ENCODE peak calls at places on chromosomes 7 and 10, in nine cellular contexts. O is prostate gland; J is neural progenitor cell; R is CD4-positive, alpha-beta memory T cell; M is CD8-positive, alpha-beta T cell; K is HCT116; X is psoas muscle; L is breast epithelium; V is T-helper 17 cell. C is an unnamed sample. For H3K9me3, the result is how much of the 10 kb centered on the place peaks cover.

GRCh38 chr7:90613088-90613498 is 17.0 kb downstream of the CDK14 start:
- DNase-seq in L (no peak), M (no peak), K (no peak), O (no peak), R (no peak), J (no peak), X (no peak), V (no peak), C (no peak)

GRCh38 chr7:45212606-45213005 is 55.0 kb downstream of the RAMP3 start:
- DNase-seq in L (no peak), V (no peak), O (no peak), X (peak), J (no peak), R (no peak), K (no peak), M (no peak), C (no peak)

GRCh38 chr10:77877461-77878344 is 48.9 kb downstream of the DLG5 start:
- DNase-seq in J (peak), O (no peak), R (peak), X (peak), M (peak), K (no peak), V (no peak), L (no peak), C (no peak)

GRCh38 chr7:88001744-88002530 is 67.9 kb downstream of the ADAM22 start:
- DNase-seq in J (no peak), V (no peak), R (no peak), K (no peak), L (no peak), M (no peak), O (no peak), X (no peak), C (no peak)

GRCh38 chr7:158060216-158060615 is 527.4 kb downstream of the PTPRN2 start:
- DNase-seq in X (no peak), R (no peak), K (no peak), V (no peak), L (peak), M (no peak), J (no peak), O (no peak), C (no peak)

GRCh38 chr10:104267721-104268690 is 978 bp upstream of the GSTO2 start:
- DNase-seq in O (no peak), R (no peak), X (no peak), K (no peak), L (no peak), M (no peak), V (no peak), J (no peak), C (no peak)

GRCh38 chr10:90813592-90814365 is 44.1 kb downstream of the HTR7 start:
- DNase-seq in O (peak), M (no peak), V (no peak), K (no peak), J (no peak), L (no peak), R (no peak), X (no peak), C (no peak)

GRCh38 chr7:19011212-19011611 is 106.2 kb downstream of the TWIST1 start:
- DNase-seq in M (no peak), O (no peak), V (no peak), J (no peak), L (no peak), K (no peak), R (no peak), X (no peak), C (no peak)

GRCh38 chr10:75407716-75408511 is 6.3 kb upstream of the ZNF503 start:
- DNase-seq in K (no peak), R (no peak), O (peak), L (no peak), M (no peak), J (peak), X (peak), V (no peak), C (peak)

GRCh38 chr7:37738338-37738737 is 54.8 kb downstream of the GPR141 start:
- DNase-seq in O (no peak), K (no peak), J (no peak), X (no peak), L (no peak), M (no peak), R (no peak), V (no peak), C (no peak)

GRCh38 chr7:132351858-132352539 is 224.3 kb downstream of the PLXNA4 start:
- DNase-seq in V (no peak), L (no peak), R (no peak), M (no peak), J (peak), X (no peak), O (no peak), K (no peak), C (no peak)

GRCh38 chr10:87817291-87817872 is 644 bp downstream of the ATAD1 start:
- DNase-seq in K (no peak), M (no peak), V (no peak), X (no peak), O (no peak), R (no peak), L (no peak), J (no peak), C (no peak)

GRCh38 chr10:17585001-17585400 is 32.2 kb downstream of the HACD1 start:
- DNase-seq in V (no peak), M (no peak), X (no peak), O (no peak), J (no peak), R (no peak), K (no peak), L (no peak), C (no peak)

GRCh38 chr7:74683799-74684198 is 26.3 kb downstream of the GTF2I start:
- DNase-seq in M (no peak), J (no peak), X (no peak), K (no peak), R (no peak), O (no peak), L (no peak), V (no peak), C (no peak)

GRCh38 chr7:150716368-150716767 is at the start of gene GIMAP1:
- DNase-seq in O (no peak), J (no peak), V (no peak), K (no peak), R (peak), L (no peak), M (peak), X (peak), C (no peak)

GRCh38 chr10:121988361-121989324 is at the start of gene TACC2:
- DNase-seq in O (no peak), L (no peak), J (no peak), X (peak), V (no peak), M (no peak), R (no peak), K (peak), C (no peak)

GRCh38 chr7:8162181-8162580 is 99.8 kb downstream of the ICA1 start:
- DNase-seq in X (no peak), K (no peak), V (no peak), O (no peak), J (no peak), L (no peak), R (no peak), M (no peak), C (no peak)

GRCh38 chr10:57849726-57850357 is 417.9 kb downstream of the IPMK start:
- DNase-seq in V (no peak), J (no peak), K (no peak), M (no peak), L (no peak), X (no peak), R (no peak), O (no peak), C (no peak)

GRCh38 chr10:47406870-47407648 is 23.0 kb upstream of the ZNF488 start:
- DNase-seq in V (no peak), M (no peak), J (no peak), O (no peak), K (peak), R (no peak), L (no peak), X (no peak), C (no peak)

GRCh38 chr10:11097686-11098085 is 80.0 kb downstream of the CELF2 start:
- DNase-seq in X (no peak), V (no peak), K (no peak), L (no peak), O (no peak), R (no peak), M (no peak), J (no peak), C (no peak)

GRCh38 chr10:4234661-4235060 is 449.7 kb upstream of the KLF6 start:
- DNase-seq in L (no peak), V (no peak), J (no peak), K (no peak), X (no peak), R (peak), M (peak), O (no peak), C (no peak)

GRCh38 chr10:108789911-108790310 is 1133.4 kb downstream of the XPNPEP1 start:
- DNase-seq in J (no peak), K (no peak), V (no peak), L (no peak), R (no peak), O (no peak), M (no peak), X (no peak), C (no peak)

GRCh38 chr10:94640562-94640961 is 43.0 kb upstream of the CYP2C18 start:
- DNase-seq in O (no peak), X (no peak), L (no peak), J (no peak), M (no peak), K (no peak), V (no peak), R (no peak), C (no peak)

GRCh38 chr7:148620749-148621372 is 30.3 kb downstream of the C7orf33 start:
- DNase-seq in X (no peak), R (no peak), O (no peak), J (no peak), M (no peak), V (no peak), K (peak), L (no peak), C (no peak)

GRCh38 chr10:111075577-111076185 is 1.1 kb upstream of the ADRA2A start:
- DNase-seq in L (no peak), M (no peak), J (no peak), X (no peak), K (no peak), O (no peak), V (no peak), R (no peak), C (no peak)

GRCh38 chr7:87961754-87962153 is 27.7 kb downstream of the ADAM22 start:
- DNase-seq in K (no peak), V (no peak), R (no peak), J (no peak), X (no peak), L (no peak), O (no peak), M (no peak), C (no peak)

GRCh38 chr10:110218627-110219026 is 11.2 kb downstream of the MXI1 start:
- DNase-seq in J (no peak), L (no peak), R (no peak), O (no peak), K (no peak), M (no peak), V (no peak), X (no peak), C (no peak)

GRCh38 chr10:110181451-110181850 is 26.0 kb upstream of the MXI1 start:
- DNase-seq in R (no peak), O (no peak), V (no peak), X (no peak), J (peak), L (no peak), K (no peak), M (no peak), C (no peak)

GRCh38 chr7:47720141-47720906 is 138.4 kb upstream of the TNS3 start:
- DNase-seq in K (no peak), O (no peak), R (no peak), L (no peak), V (no peak), X (peak), M (no peak), J (no peak), C (no peak)

GRCh38 chr10:6501931-6502330 is 78.1 kb downstream of the PRKCQ start:
- DNase-seq in J (no peak), R (no peak), L (no peak), M (no peak), K (no peak), V (no peak), X (no peak), O (no peak), C (no peak)

GRCh38 chr10:92574545-92575377 is 868 bp upstream of the IDE start:
- DNase-seq in V (no peak), J (peak), X (no peak), O (no peak), R (no peak), K (no peak), L (no peak), M (no peak), C (no peak)

GRCh38 chr10:78596556-78596955 is 472.2 kb upstream of the ZMIZ1 start:
- DNase-seq in O (no peak), V (no peak), K (no peak), L (no peak), J (no peak), M (no peak), X (no peak), R (no peak), C (no peak)

GRCh38 chr10:17503795-17504194 is 49.4 kb upstream of the ST8SIA6 start:
- DNase-seq in V (no peak), O (no peak), J (no peak), K (no peak), M (no peak), X (no peak), R (no peak), L (no peak), C (no peak)

GRCh38 chr7:155731375-155731774 is 80.9 kb downstream of the SHH start:
- DNase-seq in X (no peak), V (no peak), J (no peak), R (no peak), L (no peak), M (no peak), O (no peak), K (no peak), C (no peak)

GRCh38 chr10:88810196-88810961 is 7.8 kb downstream of the LIPM start:
- DNase-seq in X (no peak), J (peak), L (no peak), K (peak), O (peak), M (peak), V (no peak), R (peak), C (peak)

GRCh38 chr10:43962346-43963191 is 313.9 kb upstream of the ZNF32 start:
- DNase-seq in R (no peak), K (no peak), J (no peak), X (no peak), O (no peak), V (no peak), L (no peak), M (no peak), C (peak)

DNA sequence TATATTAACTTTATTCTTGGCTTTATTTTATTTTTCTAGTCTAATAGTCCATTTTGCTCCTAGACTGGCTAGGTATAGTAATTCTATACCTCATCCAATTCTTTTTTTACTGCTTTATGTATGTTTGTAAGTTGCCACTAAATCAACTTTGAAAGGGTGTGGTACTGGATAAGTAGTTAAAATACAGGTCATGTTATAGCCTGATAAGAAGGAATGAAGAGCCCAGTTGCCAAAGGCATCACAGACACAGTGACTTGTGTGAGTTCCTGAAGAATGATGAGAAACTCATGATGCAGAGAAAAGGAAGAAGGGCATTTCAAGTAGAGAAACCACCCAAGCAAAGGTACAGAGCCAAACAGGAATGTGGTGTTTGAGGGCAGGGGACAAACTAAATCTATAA is 27.3 kb downstream of the NAPEPLD start:
- DNase-seq in L (no peak), R (no peak), M (no peak), X (no peak), O (no peak), K (no peak), J (no peak), V (no peak), C (no peak)
- H3K9me3 ChIP-seq in L (under half), R (under half), M (under half), X (under half), O (under half), K (under half), J (under half), V (under half), C (under half)

GRCh38 chr7:68364871-68365625 is 1233.2 kb upstream of the AUTS2 start:
- DNase-seq in K (no peak), M (no peak), X (no peak), L (no peak), V (no peak), R (no peak), O (no peak), J (no peak), C (no peak)

DNA sequence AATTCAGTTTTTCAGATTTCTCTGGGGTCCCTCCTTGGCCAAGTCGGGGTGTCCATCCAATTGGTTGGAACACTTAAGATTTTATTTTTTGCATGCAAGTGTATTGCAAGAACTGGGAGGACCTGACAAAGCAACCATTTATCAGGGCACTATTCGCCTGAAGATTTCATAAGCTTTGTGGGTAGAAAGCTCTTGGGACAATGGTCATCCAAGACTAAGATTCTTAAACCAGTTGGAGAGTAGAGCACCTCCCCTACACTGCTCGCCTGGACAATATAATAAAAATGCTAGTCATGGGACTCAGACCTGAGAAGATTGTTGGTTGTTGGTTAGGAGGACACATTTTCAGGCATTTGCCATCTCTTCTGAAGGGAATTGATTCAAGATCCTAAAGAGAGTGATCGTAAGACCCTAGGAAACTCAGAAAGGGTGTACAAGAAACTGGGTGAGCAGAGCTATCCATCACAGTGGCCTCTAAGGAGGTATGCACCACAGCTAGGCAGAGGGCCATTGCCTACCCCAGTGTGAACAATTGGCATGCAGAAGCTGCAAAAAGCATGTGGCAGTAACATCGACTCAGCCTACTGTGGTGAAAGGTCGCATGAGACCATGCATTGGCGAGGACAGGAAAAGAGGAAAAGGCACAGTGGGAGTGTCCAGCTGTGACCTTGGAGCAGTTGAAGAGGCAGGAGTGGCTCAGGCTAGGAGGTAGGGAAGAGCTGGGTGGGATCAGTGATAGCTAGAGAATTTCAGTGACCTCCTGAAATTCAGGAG is 1235.3 kb upstream of the AUTS2 start:
- DNase-seq in M (no peak), L (no peak), K (no peak), J (no peak), R (no peak), O (no peak), V (no peak), X (no peak), C (no peak)
- H3K9me3 ChIP-seq in M (under half), L (under half), K (under half), J (under half), R (under half), O (under half), V (under half), X (under half), C (under half)

DNA sequence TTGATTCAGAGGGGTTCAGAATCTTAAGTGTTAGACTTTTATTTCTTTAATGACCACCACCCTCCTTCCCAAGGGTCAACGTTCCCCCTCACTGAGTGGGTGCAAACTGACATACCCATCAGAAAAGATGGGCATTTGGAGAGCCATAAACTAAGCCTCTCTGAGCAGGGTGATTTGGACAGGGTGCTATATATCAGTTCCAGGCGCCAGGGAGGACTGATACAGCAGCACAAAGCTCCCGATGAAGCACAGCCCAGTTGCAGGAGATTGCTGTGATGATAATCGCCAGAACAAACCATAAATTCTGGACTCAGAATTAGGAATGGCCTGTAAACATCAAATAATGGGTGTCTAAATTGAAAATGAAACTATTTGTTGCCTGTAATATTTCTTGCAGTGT is 137.7 kb upstream of the LRRTM3 start:
- DNase-seq in M (no peak), J (no peak), R (no peak), X (no peak), O (no peak), V (no peak), K (no peak), L (no peak), C (no peak)
- H3K9me3 ChIP-seq in M (under half), J (under half), R (under half), X (under half), O (under half), V (under half), K (under half), L (under half), C (under half)

DNA sequence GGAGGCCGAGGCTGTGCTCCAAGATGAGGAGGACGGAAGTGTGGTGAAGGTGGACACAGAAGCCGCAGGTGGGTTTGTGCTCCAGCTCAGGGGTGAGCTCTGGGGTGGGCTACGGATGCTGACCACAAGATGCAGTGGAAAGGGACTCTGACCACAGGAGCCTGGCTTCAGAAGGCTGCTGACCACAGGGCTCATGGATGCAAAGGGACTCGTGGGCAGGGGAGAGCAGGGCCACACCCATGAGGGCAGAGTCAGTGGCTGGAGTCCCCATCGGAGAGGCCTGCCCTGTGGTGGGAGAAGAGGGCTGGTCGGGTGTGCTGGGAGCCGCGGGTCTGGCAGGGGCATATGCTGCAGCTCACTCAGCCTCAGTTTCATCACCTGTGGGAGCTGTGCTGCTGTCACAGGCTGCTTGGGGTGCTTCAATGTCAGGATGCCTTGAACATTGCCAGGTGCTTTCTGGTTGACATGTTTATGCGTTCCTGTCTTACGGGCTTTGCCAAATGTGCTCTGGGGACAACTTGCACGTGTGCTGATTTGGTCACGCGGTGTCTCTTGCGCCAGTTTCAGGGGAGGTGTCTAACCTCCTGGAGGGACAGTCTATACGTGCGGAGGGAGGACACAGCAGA is 13.7 kb downstream of the SCART1 start:
- DNase-seq in O (no peak), V (no peak), R (no peak), J (no peak), K (no peak), M (no peak), X (no peak), L (no peak), C (no peak)
- H3K9me3 ChIP-seq in O (under half), V (under half), R (under half), J (under half), K (under half), M (under half), X (under half), L (under half), C (under half)

GRCh38 chr10:82576093-82576492 is 701.1 kb downstream of the NRG3 start:
- DNase-seq in J (no peak), M (no peak), R (no peak), O (no peak), K (no peak), V (no peak), L (no peak), X (no peak), C (no peak)
- H3K9me3 ChIP-seq in J (under half), M (under half), R (under half), O (under half), K (under half), V (under half), L (under half), X (under half), C (under half)

C was measured in colonic mucosa.